ENCODE peak calls at places on chromosomes 5 and 9, in five cellular contexts. X is aorta, R is adrenal gland, U is hepatocyte, M is OCI-LY7. J is an unnamed sample.

GRCh38 chr5:142748132-142748531 is 22.0 kb upstream of the ARHGAP26 start:
- DNase-seq in X (no peak), R (no peak), U (no peak), M (no peak), J (no peak)

GRCh38 chr5:14036947-14037346 is 92.5 kb upstream of the DNAH5 start:
- DNase-seq in X (no peak), R (no peak), U (no peak), M (no peak), J (no peak)

GRCh38 chr5:111453747-111454146 is 58.6 kb downstream of the STARD4 start:
- DNase-seq in X (no peak), R (no peak), U (no peak), M (no peak), J (no peak)

GRCh38 chr9:86644315-86645034 is 290.3 kb upstream of the TUT7 start:
- DNase-seq in X (no peak), R (no peak), U (no peak), M (no peak), J (no peak)

GRCh38 chr5:13385066-13385465 is 559.4 kb downstream of the DNAH5 start:
- DNase-seq in X (no peak), R (no peak), U (no peak), M (no peak), J (no peak)

GRCh38 chr9:114364528-114365041 is 23.2 kb downstream of the AKNA start:
- DNase-seq in X (peak; percentile 23), R (no peak), U (no peak), M (peak; percentile 72), J (peak; percentile 26)

GRCh38 chr5:57174128-57174849 is 430 bp downstream of the GPBP1 start:
- DNase-seq in X (no peak), R (peak; percentile 68), U (peak; percentile 61), M (peak; percentile 69), J (no peak)

GRCh38 chr9:75200892-75201470 is 112.7 kb downstream of the OSTF1 start:
- DNase-seq in X (no peak), R (no peak), U (peak; percentile 64), M (peak; percentile 55), J (no peak)

GRCh38 chr5:99795026-99795425 is 740.1 kb upstream of the FAM174A start:
- DNase-seq in X (no peak), R (no peak), U (no peak), M (no peak), J (no peak)

GRCh38 chr5:5616247-5616895 is 193.9 kb downstream of the ICE1 start:
- DNase-seq in X (no peak), R (peak; percentile 75), U (peak; percentile 37), M (no peak), J (no peak)

GRCh38 chr9:86947146-86948081 is at the start of gene GAS1:
- DNase-seq in X (peak; percentile 91), R (peak; percentile 93), U (peak; percentile 94), M (peak; percentile 55), J (peak; percentile 59)

GRCh38 chr5:151931260-151931659 is 6.6 kb upstream of the GLRA1 start:
- DNase-seq in X (no peak), R (no peak), U (no peak), M (peak; percentile 3), J (no peak)

GRCh38 chr5:136994154-136994553 is 505.0 kb downstream of the SPOCK1 start:
- DNase-seq in X (no peak), R (no peak), U (no peak), M (no peak), J (no peak)

GRCh38 chr5:143887901-143888648 is 76.1 kb downstream of the HMHB1 start:
- DNase-seq in X (no peak), R (no peak), U (no peak), M (no peak), J (no peak)

GRCh38 chr9:93309889-93310425 is 126.0 kb downstream of the WNK2 start:
- DNase-seq in X (no peak), R (peak; percentile 17), U (no peak), M (no peak), J (no peak)

GRCh38 chr5:10607023-10607665 is 43.3 kb downstream of the ANKRD33B start:
- DNase-seq in X (no peak), R (peak; percentile 54), U (no peak), M (peak; percentile 97), J (no peak)

GRCh38 chr5:73122875-73123810 is 2.8 kb downstream of the TMEM171 start:
- DNase-seq in X (no peak), R (no peak), U (no peak), M (peak; percentile 32), J (no peak)

GRCh38 chr5:52787600-52788504 is at the start of the genes ITGA1 and PELO:
- DNase-seq in X (peak; percentile 94), R (peak; percentile 93), U (peak; percentile 81), M (no peak), J (no peak)

GRCh38 chr9:91361294-91362201 is at the start of gene AUH:
- DNase-seq in X (peak; percentile 96), R (peak; percentile 90), U (peak; percentile 95), M (peak; percentile 89), J (no peak)

GRCh38 chr9:33943389-33943788 is 105.3 kb downstream of the UBAP2 start:
- DNase-seq in X (no peak), R (no peak), U (no peak), M (no peak), J (no peak)

GRCh38 chr9:107778666-107779065 is 289.1 kb upstream of the KLF4 start:
- DNase-seq in X (no peak), R (no peak), U (no peak), M (no peak), J (no peak)

GRCh38 chr9:110742741-110743371 is 74.3 kb downstream of the MUSK start:
- DNase-seq in X (no peak), R (no peak), U (no peak), M (no peak), J (no peak)

GRCh38 chr5:150573867-150574817 is 66.2 kb downstream of the NDST1 start:
- DNase-seq in X (no peak), R (no peak), U (no peak), M (no peak), J (no peak)

GRCh38 chr5:62316110-62316509 is 10.1 kb downstream of the KIF2A start:
- DNase-seq in X (no peak), R (no peak), U (no peak), M (no peak), J (no peak)

GRCh38 chr9:98083059-98083458 is 26.5 kb downstream of the NANS start:
- DNase-seq in X (no peak), R (no peak), U (peak; percentile 23), M (no peak), J (no peak)

GRCh38 chr9:98078895-98079294 is 22.4 kb downstream of the NANS start:
- DNase-seq in X (no peak), R (no peak), U (no peak), M (no peak), J (no peak)

GRCh38 chr9:98080346-98080745 is 23.8 kb downstream of the NANS start:
- DNase-seq in X (no peak), R (no peak), U (no peak), M (no peak), J (no peak)

GRCh38 chr9:98081477-98082219 is 25.1 kb downstream of the NANS start:
- DNase-seq in X (no peak), R (peak; percentile 72), U (peak; percentile 37), M (no peak), J (peak; percentile 31)

DNA sequence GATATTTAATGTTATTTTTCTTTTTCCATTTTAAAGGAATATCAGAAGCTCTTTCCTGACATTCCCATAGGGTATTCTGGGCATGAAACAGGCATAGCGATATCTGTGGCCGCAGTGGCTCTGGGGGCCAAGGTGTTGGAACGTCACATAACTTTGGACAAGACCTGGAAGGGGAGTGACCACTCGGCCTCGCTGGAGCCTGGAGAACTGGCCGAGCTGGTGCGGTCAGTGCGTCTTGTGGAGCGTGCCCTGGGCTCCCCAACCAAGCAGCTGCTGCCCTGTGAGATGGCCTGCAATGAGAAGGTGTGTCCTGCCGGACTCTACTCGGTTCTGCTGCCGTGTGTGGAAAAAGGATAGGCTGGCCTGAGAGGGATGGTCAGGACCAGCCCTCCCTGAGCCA is 24.2 kb downstream of the NANS start:
- DNase-seq in X (no peak), R (no peak), U (no peak), M (no peak), J (no peak)
- H3K27ac ChIP-seq in X (no peak overlapping the region), R (peak overlapping the region; percentile 40), U (no peak overlapping the region), M (no peak overlapping the region), J (peak overlapping the region; percentile 50)

GRCh38 chr5:173717959-173718358 is 101.5 kb upstream of the BOD1 start:
- DNase-seq in X (peak; percentile 60), R (no peak), U (no peak), M (no peak), J (no peak)
- H3K27ac ChIP-seq in X (no peak overlapping the region), R (no peak overlapping the region), U (no peak overlapping the region), M (no peak overlapping the region), J (no peak overlapping the region)

GRCh38 chr9:72597181-72597517 is 75.7 kb downstream of the TMC1 start:
- DNase-seq in X (no peak), R (no peak), U (no peak), M (no peak), J (no peak)

GRCh38 chr9:72596451-72597180 is 75.2 kb downstream of the TMC1 start:
- DNase-seq in X (no peak), R (no peak), U (no peak), M (no peak), J (no peak)

GRCh38 chr9:72599874-72600534 is 78.6 kb downstream of the TMC1 start:
- DNase-seq in X (no peak), R (no peak), U (no peak), M (no peak), J (no peak)

GRCh38 chr9:72598639-72599038 is 77.2 kb downstream of the TMC1 start:
- DNase-seq in X (no peak), R (no peak), U (no peak), M (no peak), J (no peak)

DNA sequence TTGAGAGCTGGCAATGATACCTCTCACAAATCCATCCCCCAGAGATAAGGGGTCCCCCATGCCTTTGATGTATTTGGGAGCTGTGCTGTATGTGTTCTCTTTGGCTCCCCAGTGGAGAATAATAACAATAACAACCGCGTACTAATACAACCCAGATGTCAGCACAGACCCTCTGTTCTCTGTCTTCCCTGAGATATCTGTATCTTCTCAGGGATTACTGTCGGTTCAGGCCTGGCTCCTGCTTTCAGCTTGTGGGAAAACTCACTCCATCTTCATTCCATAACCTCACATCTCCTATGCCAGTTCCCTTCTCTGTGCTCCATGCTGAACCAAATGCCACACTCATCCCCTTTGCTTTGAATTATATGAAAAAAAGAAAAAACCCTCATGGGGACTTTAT is 76.2 kb downstream of the TMC1 start:
- DNase-seq in X (no peak), R (no peak), U (no peak), M (no peak), J (no peak)
- H3K27ac ChIP-seq in X (no peak overlapping the region), R (no peak overlapping the region), U (no peak overlapping the region), M (no peak overlapping the region), J (no peak overlapping the region)

DNA sequence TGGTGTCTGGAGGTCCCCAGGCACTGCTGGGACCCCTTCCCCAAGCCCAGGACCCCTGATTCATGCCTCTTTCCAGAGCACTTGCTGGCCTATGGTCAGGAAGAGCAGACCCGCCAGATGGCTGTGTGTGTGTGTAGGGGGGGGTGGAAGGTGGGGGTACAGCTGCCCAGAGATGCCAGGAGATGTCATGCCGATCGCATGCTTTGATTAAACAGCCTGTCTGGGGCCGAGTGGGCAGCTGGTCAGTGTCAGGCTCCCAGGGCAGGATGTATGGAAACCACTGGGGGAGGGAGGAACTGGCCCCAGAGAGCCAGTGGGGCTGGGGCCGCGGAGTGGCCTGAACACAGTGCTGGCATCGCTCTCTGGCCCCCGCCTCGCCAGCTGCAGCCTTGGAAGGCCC is 23.7 kb downstream of the RXRA start:
- DNase-seq in X (no peak), R (no peak), U (no peak), M (no peak), J (no peak)
- H3K27ac ChIP-seq in X (no peak overlapping the region), R (peak overlapping the region; percentile 71), U (no peak overlapping the region), M (no peak overlapping the region), J (no peak overlapping the region)